ENCODE peak calls at places on chromosomes 3 and 15, in ten cellular contexts. One of them, this sample, is unnamed.

GRCh38 chr3:79032686-79033318 is 735.0 kb downstream of the ROBO1 start:
- DNase-seq in transverse colon: no peak
- DNase-seq in astrocyte of the spinal cord: peak
- DNase-seq in kidney: no peak
- DNase-seq in iPS DF 6.9: no peak
- DNase-seq in psoas muscle: no peak
- DNase-seq in GM12865: peak
- DNase-seq in choroid plexus epithelial cell: peak
- DNase-seq in thoracic aorta: no peak
- DNase-seq in AG04449: no peak
- DNase-seq in this sample: no peak

GRCh38 chr3:135366816-135367215 is 571.8 kb downstream of the EPHB1 start:
- DNase-seq in astrocyte of the spinal cord: no peak
- DNase-seq in psoas muscle: no peak
- DNase-seq in choroid plexus epithelial cell: no peak
- DNase-seq in transverse colon: no peak
- DNase-seq in GM12865: no peak
- DNase-seq in AG04449: no peak
- DNase-seq in thoracic aorta: no peak
- DNase-seq in kidney: no peak
- DNase-seq in iPS DF 6.9: no peak
- DNase-seq in this sample: no peak

GRCh38 chr3:129599073-129599472 is 7.4 kb downstream of the PLXND1 start:
- DNase-seq in transverse colon: no peak
- DNase-seq in iPS DF 6.9: no peak
- DNase-seq in astrocyte of the spinal cord: no peak
- DNase-seq in GM12865: no peak
- DNase-seq in thoracic aorta: no peak
- DNase-seq in choroid plexus epithelial cell: no peak
- DNase-seq in psoas muscle: no peak
- DNase-seq in AG04449: no peak
- DNase-seq in kidney: no peak
- DNase-seq in this sample: no peak

GRCh38 chr15:99315636-99316035 is 64.4 kb downstream of the LRRC28 start:
- DNase-seq in choroid plexus epithelial cell: no peak
- DNase-seq in psoas muscle: no peak
- DNase-seq in kidney: no peak
- DNase-seq in iPS DF 6.9: no peak
- DNase-seq in thoracic aorta: no peak
- DNase-seq in transverse colon: no peak
- DNase-seq in astrocyte of the spinal cord: no peak
- DNase-seq in AG04449: no peak
- DNase-seq in GM12865: no peak
- DNase-seq in this sample: no peak

GRCh38 chr15:32682569-32682968 is 35.2 kb upstream of the GREM1 start:
- DNase-seq in choroid plexus epithelial cell: peak
- DNase-seq in psoas muscle: no peak
- DNase-seq in thoracic aorta: no peak
- DNase-seq in GM12865: no peak
- DNase-seq in AG04449: no peak
- DNase-seq in iPS DF 6.9: no peak
- DNase-seq in kidney: no peak
- DNase-seq in astrocyte of the spinal cord: peak
- DNase-seq in transverse colon: no peak
- DNase-seq in this sample: no peak

GRCh38 chr3:152998554-152998953 is 163.5 kb upstream of the RAP2B start:
- DNase-seq in astrocyte of the spinal cord: no peak
- DNase-seq in GM12865: no peak
- DNase-seq in choroid plexus epithelial cell: no peak
- DNase-seq in thoracic aorta: no peak
- DNase-seq in psoas muscle: no peak
- DNase-seq in kidney: no peak
- DNase-seq in transverse colon: no peak
- DNase-seq in AG04449: no peak
- DNase-seq in iPS DF 6.9: no peak
- DNase-seq in this sample: no peak

GRCh38 chr15:76753771-76754170 is 151.4 kb downstream of the SCAPER start:
- DNase-seq in psoas muscle: no peak
- DNase-seq in transverse colon: no peak
- DNase-seq in astrocyte of the spinal cord: no peak
- DNase-seq in choroid plexus epithelial cell: peak
- DNase-seq in thoracic aorta: no peak
- DNase-seq in AG04449: no peak
- DNase-seq in kidney: no peak
- DNase-seq in iPS DF 6.9: no peak
- DNase-seq in GM12865: no peak
- DNase-seq in this sample: no peak

GRCh38 chr3:46325645-46326300 is 28.1 kb upstream of the CCR2 start:
- DNase-seq in astrocyte of the spinal cord: no peak
- DNase-seq in iPS DF 6.9: no peak
- DNase-seq in AG04449: no peak
- DNase-seq in choroid plexus epithelial cell: no peak
- DNase-seq in GM12865: no peak
- DNase-seq in psoas muscle: no peak
- DNase-seq in transverse colon: no peak
- DNase-seq in kidney: no peak
- DNase-seq in thoracic aorta: no peak
- DNase-seq in this sample: no peak

GRCh38 chr15:58566029-58566428 is 134.2 kb downstream of the LIPC start:
- DNase-seq in astrocyte of the spinal cord: no peak
- DNase-seq in GM12865: no peak
- DNase-seq in thoracic aorta: no peak
- DNase-seq in transverse colon: no peak
- DNase-seq in AG04449: no peak
- DNase-seq in iPS DF 6.9: no peak
- DNase-seq in choroid plexus epithelial cell: peak
- DNase-seq in kidney: no peak
- DNase-seq in psoas muscle: no peak
- DNase-seq in this sample: no peak

GRCh38 chr3:157157836-157158235 is 2.1 kb downstream of the CCNL1 start:
- DNase-seq in AG04449: no peak
- DNase-seq in choroid plexus epithelial cell: no peak
- DNase-seq in kidney: no peak
- DNase-seq in transverse colon: no peak
- DNase-seq in astrocyte of the spinal cord: no peak
- DNase-seq in GM12865: no peak
- DNase-seq in iPS DF 6.9: no peak
- DNase-seq in thoracic aorta: no peak
- DNase-seq in psoas muscle: no peak
- DNase-seq in this sample: no peak

GRCh38 chr3:183185696-183186095 is 23.2 kb upstream of the LAMP3 start:
- DNase-seq in transverse colon: no peak
- DNase-seq in AG04449: peak
- DNase-seq in GM12865: no peak
- DNase-seq in thoracic aorta: no peak
- DNase-seq in kidney: no peak
- DNase-seq in iPS DF 6.9: no peak
- DNase-seq in astrocyte of the spinal cord: peak
- DNase-seq in psoas muscle: no peak
- DNase-seq in choroid plexus epithelial cell: peak
- DNase-seq in this sample: no peak

GRCh38 chr3:150409527-150410310 is 1.6 kb downstream of the TSC22D2 start:
- DNase-seq in psoas muscle: peak
- DNase-seq in GM12865: peak
- DNase-seq in iPS DF 6.9: no peak
- DNase-seq in kidney: peak
- DNase-seq in transverse colon: peak
- DNase-seq in thoracic aorta: peak
- DNase-seq in choroid plexus epithelial cell: peak
- DNase-seq in AG04449: no peak
- DNase-seq in astrocyte of the spinal cord: peak
- DNase-seq in this sample: peak

DNA sequence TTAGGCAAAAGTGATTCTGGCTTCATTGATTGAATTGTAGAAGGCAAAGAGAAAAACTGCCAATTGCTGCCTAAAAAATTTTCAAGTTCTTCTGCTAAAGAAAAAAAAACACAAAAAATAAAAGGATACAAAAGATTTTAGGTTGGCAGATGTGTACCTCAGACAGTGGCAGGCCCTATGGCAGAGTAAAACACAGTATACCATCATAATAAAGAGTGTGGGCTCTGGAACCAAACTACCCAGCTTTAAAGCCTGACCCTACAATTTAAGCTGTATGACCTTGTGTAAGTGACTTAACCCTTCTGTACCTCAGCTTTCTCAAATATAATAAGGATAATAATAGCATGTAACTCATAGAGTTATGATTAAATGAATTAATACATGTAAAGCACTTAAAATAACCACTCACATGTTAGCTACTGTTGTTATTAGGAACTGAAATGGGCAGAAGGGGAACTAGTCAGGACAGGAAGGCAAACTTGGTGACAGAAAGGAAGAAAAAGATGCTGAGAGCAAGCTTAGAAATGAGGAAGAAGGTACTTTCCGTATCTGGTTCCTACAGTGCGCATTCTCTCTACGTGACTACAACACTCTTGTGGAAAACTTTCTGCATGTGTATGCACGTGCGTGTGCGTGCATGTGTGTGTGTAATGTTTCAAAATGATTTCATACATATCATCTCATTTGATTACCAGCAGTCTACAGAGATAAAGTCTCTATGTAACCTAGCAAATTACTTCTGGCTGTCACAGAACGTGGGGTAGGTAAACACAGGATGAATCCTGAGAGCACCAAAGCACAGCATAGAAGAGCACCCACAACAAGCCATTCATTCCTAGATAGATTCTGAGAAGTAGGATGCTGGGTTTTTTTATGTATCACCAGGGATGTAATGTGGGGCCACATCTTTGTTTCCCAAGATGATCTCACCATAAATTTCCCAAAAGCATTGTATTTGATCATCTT is 13.7 kb upstream of the GATM start:
- DNase-seq in iPS DF 6.9: no peak
- DNase-seq in GM12865: peak
- DNase-seq in choroid plexus epithelial cell: no peak
- DNase-seq in astrocyte of the spinal cord: no peak
- DNase-seq in thoracic aorta: no peak
- DNase-seq in AG04449: no peak
- DNase-seq in transverse colon: no peak
- DNase-seq in psoas muscle: no peak
- DNase-seq in kidney: no peak
- DNase-seq in this sample: no peak
- H3K4me3 ChIP-seq in iPS DF 6.9: no peak
- H3K4me3 ChIP-seq in GM12865: no peak
- H3K4me3 ChIP-seq in choroid plexus epithelial cell: no peak
- H3K4me3 ChIP-seq in astrocyte of the spinal cord: no peak
- H3K4me3 ChIP-seq in thoracic aorta: no peak
- H3K4me3 ChIP-seq in AG04449: no peak
- H3K4me3 ChIP-seq in transverse colon: no peak
- H3K4me3 ChIP-seq in psoas muscle: no peak
- H3K4me3 ChIP-seq in kidney: no peak
- H3K4me3 ChIP-seq in this sample: no peak

DNA sequence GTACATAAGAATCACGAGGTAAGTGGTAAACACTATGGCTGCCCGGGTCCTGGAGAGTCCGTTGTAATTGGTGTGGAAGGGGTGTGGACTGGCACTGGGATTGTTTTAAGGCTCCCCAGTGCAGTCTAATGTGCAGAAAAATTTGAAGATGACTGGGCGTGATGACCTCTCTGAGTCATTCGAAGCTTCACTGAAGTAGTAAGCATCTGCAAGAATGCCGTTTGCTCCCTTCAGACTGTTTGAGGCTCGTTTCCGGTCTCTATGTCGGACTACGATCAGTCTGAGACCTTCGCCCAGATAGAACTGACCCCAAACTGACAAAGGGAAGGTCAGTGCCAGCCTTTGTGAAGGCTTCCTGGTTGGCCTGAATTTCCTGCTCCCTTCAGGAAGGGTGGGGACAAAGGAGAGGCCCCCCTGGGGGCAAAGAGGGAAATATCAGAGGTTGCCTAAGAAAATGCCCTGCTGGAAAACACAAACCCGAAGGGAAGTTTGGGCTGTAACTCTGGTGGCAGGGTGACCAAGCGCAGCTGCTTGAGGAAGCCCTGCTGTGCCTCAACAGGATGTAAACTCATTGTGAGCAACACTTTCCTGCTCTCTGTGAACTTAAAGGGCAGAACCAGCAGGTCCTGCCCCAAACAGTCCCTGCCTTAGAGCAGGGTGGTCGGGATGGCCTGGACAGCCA is 34.6 kb downstream of the BTD start:
- DNase-seq in kidney: peak
- DNase-seq in choroid plexus epithelial cell: peak
- DNase-seq in AG04449: peak
- DNase-seq in GM12865: peak
- DNase-seq in astrocyte of the spinal cord: peak
- DNase-seq in iPS DF 6.9: no peak
- DNase-seq in thoracic aorta: no peak
- DNase-seq in transverse colon: no peak
- DNase-seq in psoas muscle: no peak
- DNase-seq in this sample: no peak
- H3K4me3 ChIP-seq in kidney: no peak
- H3K4me3 ChIP-seq in choroid plexus epithelial cell: peak
- H3K4me3 ChIP-seq in AG04449: peak
- H3K4me3 ChIP-seq in GM12865: peak
- H3K4me3 ChIP-seq in astrocyte of the spinal cord: no peak
- H3K4me3 ChIP-seq in iPS DF 6.9: no peak
- H3K4me3 ChIP-seq in thoracic aorta: no peak
- H3K4me3 ChIP-seq in transverse colon: no peak
- H3K4me3 ChIP-seq in psoas muscle: peak
- H3K4me3 ChIP-seq in this sample: no peak

GRCh38 chr3:187181454-187182170 is 15.7 kb upstream of the RTP1 start:
- DNase-seq in astrocyte of the spinal cord: no peak
- DNase-seq in iPS DF 6.9: no peak
- DNase-seq in AG04449: no peak
- DNase-seq in transverse colon: no peak
- DNase-seq in choroid plexus epithelial cell: no peak
- DNase-seq in psoas muscle: no peak
- DNase-seq in GM12865: no peak
- DNase-seq in kidney: no peak
- DNase-seq in thoracic aorta: no peak
- DNase-seq in this sample: no peak
- H3K4me3 ChIP-seq in astrocyte of the spinal cord: no peak
- H3K4me3 ChIP-seq in iPS DF 6.9: no peak
- H3K4me3 ChIP-seq in AG04449: no peak
- H3K4me3 ChIP-seq in transverse colon: no peak
- H3K4me3 ChIP-seq in choroid plexus epithelial cell: no peak
- H3K4me3 ChIP-seq in psoas muscle: no peak
- H3K4me3 ChIP-seq in GM12865: no peak
- H3K4me3 ChIP-seq in kidney: no peak
- H3K4me3 ChIP-seq in thoracic aorta: no peak
- H3K4me3 ChIP-seq in this sample: no peak

DNA sequence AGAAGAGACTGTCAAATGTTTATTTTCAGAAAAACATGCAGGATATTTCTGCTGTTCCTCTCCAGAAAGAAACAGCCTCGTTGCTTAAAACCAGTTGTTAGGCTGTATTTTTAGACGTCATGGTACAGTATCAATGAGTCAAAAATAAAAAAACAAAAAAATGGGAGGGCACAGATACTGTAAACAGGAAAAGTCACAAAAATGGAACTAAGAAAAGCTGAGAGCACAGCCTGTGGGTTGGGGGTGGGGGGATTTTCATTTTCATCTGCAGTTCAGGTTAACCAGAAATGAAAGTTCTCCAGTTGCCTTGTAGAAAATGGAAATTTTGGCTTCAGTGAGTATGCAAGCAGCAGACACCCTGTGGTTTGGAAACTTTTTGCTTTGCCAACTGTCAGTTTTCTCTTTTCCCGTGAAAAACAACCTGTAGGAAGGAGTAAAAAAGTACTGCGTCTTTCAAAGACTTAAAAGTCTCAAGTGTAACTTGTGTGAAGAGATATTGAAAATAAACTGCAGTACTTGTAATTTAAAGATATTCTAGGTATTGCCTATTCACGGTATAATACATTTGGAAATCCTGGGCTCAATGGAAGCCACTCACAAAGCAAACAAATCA is 59.0 kb downstream of the FRMD4B start:
- DNase-seq in GM12865: peak
- DNase-seq in choroid plexus epithelial cell: peak
- DNase-seq in transverse colon: no peak
- DNase-seq in psoas muscle: no peak
- DNase-seq in thoracic aorta: no peak
- DNase-seq in iPS DF 6.9: no peak
- DNase-seq in astrocyte of the spinal cord: no peak
- DNase-seq in AG04449: no peak
- DNase-seq in kidney: no peak
- DNase-seq in this sample: no peak
- H3K4me3 ChIP-seq in GM12865: peak
- H3K4me3 ChIP-seq in choroid plexus epithelial cell: no peak
- H3K4me3 ChIP-seq in transverse colon: no peak
- H3K4me3 ChIP-seq in psoas muscle: no peak
- H3K4me3 ChIP-seq in thoracic aorta: peak
- H3K4me3 ChIP-seq in iPS DF 6.9: no peak
- H3K4me3 ChIP-seq in astrocyte of the spinal cord: no peak
- H3K4me3 ChIP-seq in AG04449: no peak
- H3K4me3 ChIP-seq in kidney: no peak
- H3K4me3 ChIP-seq in this sample: no peak